ENCODE peak calls at places on chromosome 20, in six cellular contexts. C is HCT116, D is stomach, L is vagina, T is SK-N-SH, F is K562. V is an unnamed sample. For H3K9me3, the result is how much of the 10 kb centered on the place peaks cover.

GRCh38 chr20:64137598-64138031 is 26.6 kb upstream of the MYT1 start:
- DNase-seq in C (no peak), D (no peak), L (no peak), T (peak), F (no peak), V (no peak)

GRCh38 chr20:37968726-37969401 is 64.4 kb downstream of the TTI1 start:
- DNase-seq in C (no peak), D (no peak), L (peak), T (no peak), F (no peak), V (no peak)

GRCh38 chr20:9068896-9069663 is at the start of gene PLCB4:
- DNase-seq in C (no peak), D (peak), L (no peak), T (peak), F (peak), V (no peak)

GRCh38 chr20:59933296-59933848 is at the start of gene SYCP2:
- DNase-seq in C (no peak), D (peak), L (no peak), T (peak), F (peak), V (no peak)

GRCh38 chr20:35005463-35005961 is 49.8 kb downstream of the MYH7B start:
- DNase-seq in C (no peak), D (no peak), L (no peak), T (no peak), F (no peak), V (no peak)

GRCh38 chr20:51195419-51195901 is 172.6 kb upstream of the KCNG1 start:
- DNase-seq in C (no peak), D (no peak), L (no peak), T (no peak), F (peak), V (no peak)

GRCh38 chr20:33561981-33562601 is 72.2 kb downstream of the CBFA2T2 start:
- DNase-seq in C (peak), D (peak), L (peak), T (peak), F (peak), V (peak)

GRCh38 chr20:40961686-40962640 is 66.7 kb upstream of the TOP1 start:
- DNase-seq in C (no peak), D (peak), L (peak), T (no peak), F (no peak), V (no peak)

GRCh38 chr20:62772103-62772611 is 24.1 kb upstream of the MRGBP start:
- DNase-seq in C (no peak), D (no peak), L (no peak), T (no peak), F (no peak), V (no peak)

GRCh38 chr20:2836035-2836434 is 4.4 kb downstream of the PCED1A start:
- DNase-seq in C (no peak), D (no peak), L (peak), T (no peak), F (peak), V (no peak)

GRCh38 chr20:51012357-51012756 is 10.6 kb downstream of the KCNG1 start:
- DNase-seq in C (no peak), D (no peak), L (no peak), T (no peak), F (no peak), V (no peak)

GRCh38 chr20:57717797-57718196 is 8.0 kb upstream of the PMEPA1 start:
- DNase-seq in C (no peak), D (no peak), L (no peak), T (no peak), F (no peak), V (no peak)

GRCh38 chr20:33211817-33212424 is 5.2 kb upstream of the BPIFA3 start:
- DNase-seq in C (peak), D (peak), L (no peak), T (peak), F (peak), V (peak)

GRCh38 chr20:14093652-14094051 is 98.3 kb downstream of the MACROD2 start:
- DNase-seq in C (no peak), D (peak), L (no peak), T (no peak), F (no peak), V (no peak)

GRCh38 chr20:23609486-23610109 is 3.9 kb upstream of the CST9 start:
- DNase-seq in C (no peak), D (no peak), L (no peak), T (no peak), F (no peak), V (no peak)

GRCh38 chr20:53859684-53860083 is 210.7 kb downstream of the BCAS1 start:
- DNase-seq in C (no peak), D (no peak), L (no peak), T (no peak), F (no peak), V (no peak)

GRCh38 chr20:57680934-57681914 is 28.6 kb downstream of the PMEPA1 start:
- DNase-seq in C (no peak), D (no peak), L (no peak), T (no peak), F (no peak), V (no peak)

GRCh38 chr20:7207186-7207585 is 439.7 kb downstream of the BMP2 start:
- DNase-seq in C (no peak), D (no peak), L (no peak), T (no peak), F (no peak), V (no peak)

GRCh38 chr20:53801609-53802370 is 208.2 kb upstream of the ZNF217 start:
- DNase-seq in C (no peak), D (no peak), L (no peak), T (no peak), F (no peak), V (no peak)

GRCh38 chr20:50017160-50017559 is 34.4 kb downstream of the SNAI1 start:
- DNase-seq in C (no peak), D (no peak), L (no peak), T (no peak), F (peak), V (no peak)

GRCh38 chr20:19015890-19016465 is 196.5 kb upstream of the SLC24A3 start:
- DNase-seq in C (no peak), D (no peak), L (peak), T (no peak), F (no peak), V (no peak)

GRCh38 chr20:55514498-55514897 is 490.8 kb downstream of the CBLN4 start:
- DNase-seq in C (no peak), D (no peak), L (no peak), T (no peak), F (no peak), V (no peak)

GRCh38 chr20:55513966-55514365 is 491.4 kb downstream of the CBLN4 start:
- DNase-seq in C (no peak), D (no peak), L (no peak), T (no peak), F (no peak), V (no peak)

DNA sequence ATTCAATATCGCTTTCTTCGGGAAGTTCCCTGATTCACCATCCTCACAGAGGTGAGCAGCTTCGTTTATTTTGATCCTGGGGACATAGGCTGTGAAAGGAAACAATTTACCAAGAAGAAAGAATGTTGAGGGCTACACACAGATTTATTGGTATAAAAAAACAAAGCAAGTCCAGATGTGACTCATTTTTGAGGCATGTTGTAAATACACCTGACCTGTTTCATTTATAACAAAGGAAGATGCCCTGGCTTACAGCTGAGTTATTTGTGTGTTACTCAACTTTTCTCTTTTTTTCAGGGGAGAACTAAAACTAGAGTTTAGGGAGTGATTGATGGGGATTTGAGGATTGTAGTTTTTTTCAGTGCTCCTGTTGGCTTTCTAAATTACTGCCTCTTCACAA is 489.5 kb downstream of the CBLN4 start:
- DNase-seq in C (no peak), D (no peak), L (no peak), T (no peak), F (no peak), V (no peak)
- H3K9me3 ChIP-seq in C (under half), D (under half), L (under half), T (under half), F (under half), V (under half)

GRCh38 chr20:45410887-45411286 is 2.8 kb downstream of the DBNDD2 start:
- DNase-seq in C (no peak), D (no peak), L (no peak), T (no peak), F (no peak), V (no peak)
- TF ChIP-seq POLR2AphosphoS5 in C (no peak), D (no peak), L (no peak), T (no peak), F (no peak), V (no peak)

GRCh38 chr20:46605181-46605580 is 46.1 kb downstream of the SLC13A3 start:
- DNase-seq in C (no peak), D (no peak), L (no peak), T (no peak), F (no peak), V (no peak)
- TF ChIP-seq CTCF in C (no peak), D (no peak), L (no peak), T (no peak), F (no peak), V (no peak)

GRCh38 chr20:31494131-31494530 is 19.0 kb downstream of the REM1 start:
- DNase-seq in C (peak), D (no peak), L (no peak), T (no peak), F (peak), V (no peak)
- H3K9me3 ChIP-seq in C (under half), D (under half), L (under half), T (under half), F (under half), V (under half)

GRCh38 chr20:3993109-3993508 is 22.2 kb downstream of the RNF24 start:
- DNase-seq in C (no peak), D (no peak), L (no peak), T (no peak), F (no peak), V (no peak)

GRCh38 chr20:3995067-3995748 is 20.1 kb downstream of the RNF24 start:
- DNase-seq in C (no peak), D (no peak), L (no peak), T (no peak), F (no peak), V (no peak)

GRCh38 chr20:3997446-3997845 is 17.9 kb downstream of the RNF24 start:
- DNase-seq in C (no peak), D (no peak), L (no peak), T (no peak), F (no peak), V (no peak)

GRCh38 chr20:3995749-3996305 is 19.5 kb downstream of the RNF24 start:
- DNase-seq in C (no peak), D (no peak), L (no peak), T (no peak), F (no peak), V (no peak)

DNA sequence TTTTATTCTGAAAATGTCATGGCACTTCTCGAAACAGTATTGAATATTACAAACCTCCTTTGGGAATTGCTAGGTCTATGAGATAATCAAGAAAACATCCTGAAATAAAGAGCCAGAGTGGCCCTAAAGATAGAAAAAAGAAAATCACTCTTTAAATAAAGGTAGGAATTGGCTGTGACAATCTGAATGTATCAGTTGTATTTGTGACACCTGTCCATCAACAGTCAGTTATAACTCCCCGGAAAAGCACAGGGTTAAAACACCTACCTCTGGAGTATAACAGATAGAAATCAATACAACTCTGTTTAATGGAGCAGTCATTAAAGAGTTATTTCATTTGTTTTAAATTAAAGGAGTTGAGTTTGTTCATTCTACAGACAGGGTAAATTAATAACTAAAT is 21.2 kb downstream of the RNF24 start:
- DNase-seq in C (no peak), D (no peak), L (no peak), T (no peak), F (no peak), V (no peak)
- TF ChIP-seq POLR2AphosphoS5 in C (no peak), D (no peak), L (no peak), T (no peak), F (no peak), V (no peak)